ENCODE peak calls at places on chromosomes 11 and 22, in five cellular contexts. U, W, X, G and E are unnamed samples.

GRCh38 chr11:1554981-1555712 is 16.9 kb downstream of the DUSP8 start:
- DNase-seq in U (peak), W (no peak), X (no peak), G (no peak), E (no peak)

GRCh38 chr11:8766043-8766992 is 83.7 kb downstream of the RPL27A start:
- DNase-seq in U (peak), W (no peak), X (peak), G (no peak), E (peak)

GRCh38 chr11:14374922-14375630 is 16.1 kb upstream of the RRAS2 start:
- DNase-seq in U (peak), W (no peak), X (no peak), G (no peak), E (no peak)

GRCh38 chr22:49393526-49393925 is 434.1 kb downstream of the BRD1 start:
- DNase-seq in U (peak), W (no peak), X (no peak), G (no peak), E (no peak)

GRCh38 chr22:24400726-24401596 is 26.4 kb upstream of the ADORA2A start:
- DNase-seq in U (no peak), W (no peak), X (peak), G (peak), E (no peak)

GRCh38 chr22:31682751-31683150 is 20.7 kb upstream of the PISD start:
- DNase-seq in U (no peak), W (no peak), X (no peak), G (no peak), E (no peak)

GRCh38 chr11:123474994-123475393 is 44.9 kb downstream of the GRAMD1B start:
- DNase-seq in U (no peak), W (no peak), X (peak), G (no peak), E (no peak)

GRCh38 chr11:123822022-123822421 is 15.9 kb upstream of the OR6M1 start:
- DNase-seq in U (no peak), W (no peak), X (no peak), G (no peak), E (no peak)

GRCh38 chr11:106471273-106471672 is 393.8 kb downstream of the AASDHPPT start:
- DNase-seq in U (no peak), W (no peak), X (no peak), G (peak), E (no peak)

GRCh38 chr11:125431481-125431880 is 64.6 kb downstream of the FEZ1 start:
- DNase-seq in U (no peak), W (no peak), X (no peak), G (no peak), E (no peak)

GRCh38 chr22:21904250-21904789 is 36.9 kb upstream of the MAPK1 start:
- DNase-seq in U (no peak), W (no peak), X (no peak), G (no peak), E (no peak)

GRCh38 chr22:23696326-23696851 is 5.6 kb downstream of the RGL4 start:
- DNase-seq in U (no peak), W (no peak), X (no peak), G (no peak), E (no peak)

GRCh38 chr11:22792497-22792896 is 37.1 kb downstream of the SVIP start:
- DNase-seq in U (no peak), W (no peak), X (no peak), G (peak), E (no peak)

GRCh38 chr11:13297917-13298356 is 20.3 kb downstream of the BMAL1 start:
- DNase-seq in U (no peak), W (no peak), X (no peak), G (peak), E (no peak)

GRCh38 chr22:25081409-25081824 is 118.2 kb upstream of the CRYBB3 start:
- DNase-seq in U (no peak), W (no peak), X (peak), G (peak), E (no peak)

GRCh38 chr22:50627452-50627913 is 469 bp downstream of the ARSA start:
- DNase-seq in U (peak), W (no peak), X (peak), G (peak), E (no peak)

GRCh38 chr11:29333993-29334780 is 682.6 kb downstream of the KCNA4 start:
- DNase-seq in U (peak), W (no peak), X (peak), G (peak), E (peak)

GRCh38 chr11:134027671-134028070 is 41.2 kb upstream of the JAM3 start:
- DNase-seq in U (no peak), W (no peak), X (no peak), G (no peak), E (no peak)

GRCh38 chr11:70595452-70595851 is 197.1 kb downstream of the CTTN start:
- DNase-seq in U (no peak), W (no peak), X (no peak), G (no peak), E (no peak)

GRCh38 chr11:69934861-69935494 is 115.8 kb upstream of the FGF3 start:
- DNase-seq in U (peak), W (peak), X (peak), G (peak), E (no peak)

GRCh38 chr11:115297330-115297729 is 206.9 kb downstream of the CADM1 start:
- DNase-seq in U (no peak), W (no peak), X (peak), G (no peak), E (no peak)

GRCh38 chr11:101458161-101458560 is 125.6 kb downstream of the TRPC6 start:
- DNase-seq in U (no peak), W (no peak), X (no peak), G (no peak), E (no peak)

GRCh38 chr22:42174062-42174461 is 43.5 kb upstream of the CYP2D6 start:
- DNase-seq in U (no peak), W (no peak), X (no peak), G (peak), E (no peak)

GRCh38 chr11:118238947-118239346 is 13.2 kb downstream of the MPZL3 start:
- DNase-seq in U (no peak), W (no peak), X (no peak), G (no peak), E (no peak)

GRCh38 chr11:129767827-129768226 is 47.8 kb upstream of the TMEM45B start:
- DNase-seq in U (no peak), W (no peak), X (peak), G (no peak), E (no peak)
- H2BK12ac ChIP-seq in U (no peak), W (no peak), X (no peak), G (no peak), E (no peak)

DNA sequence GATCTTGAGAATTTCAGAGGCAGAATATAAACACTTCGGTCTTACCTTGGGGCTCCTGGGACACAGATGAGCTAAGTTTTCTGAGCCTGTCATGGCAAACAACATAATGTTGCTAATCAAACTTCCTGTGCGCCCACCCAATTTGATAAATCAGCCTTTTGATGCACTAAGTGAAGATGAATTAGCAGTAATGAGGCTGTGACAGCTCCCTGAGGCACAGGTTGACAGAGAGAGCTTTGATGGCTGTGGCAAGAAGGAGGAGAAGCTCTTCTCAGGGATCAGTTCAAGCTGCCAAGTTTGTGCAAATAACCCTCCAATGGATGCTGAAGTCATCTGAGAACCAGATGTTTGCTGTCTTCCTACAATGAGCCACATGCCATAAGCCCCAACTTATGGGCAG is 34.4 kb downstream of the DRD2 start:
- DNase-seq in U (no peak), W (no peak), X (no peak), G (no peak), E (no peak)
- H2AK5ac ChIP-seq in U (no peak), W (no peak), X (no peak), G (no peak), E (no peak)

DNA sequence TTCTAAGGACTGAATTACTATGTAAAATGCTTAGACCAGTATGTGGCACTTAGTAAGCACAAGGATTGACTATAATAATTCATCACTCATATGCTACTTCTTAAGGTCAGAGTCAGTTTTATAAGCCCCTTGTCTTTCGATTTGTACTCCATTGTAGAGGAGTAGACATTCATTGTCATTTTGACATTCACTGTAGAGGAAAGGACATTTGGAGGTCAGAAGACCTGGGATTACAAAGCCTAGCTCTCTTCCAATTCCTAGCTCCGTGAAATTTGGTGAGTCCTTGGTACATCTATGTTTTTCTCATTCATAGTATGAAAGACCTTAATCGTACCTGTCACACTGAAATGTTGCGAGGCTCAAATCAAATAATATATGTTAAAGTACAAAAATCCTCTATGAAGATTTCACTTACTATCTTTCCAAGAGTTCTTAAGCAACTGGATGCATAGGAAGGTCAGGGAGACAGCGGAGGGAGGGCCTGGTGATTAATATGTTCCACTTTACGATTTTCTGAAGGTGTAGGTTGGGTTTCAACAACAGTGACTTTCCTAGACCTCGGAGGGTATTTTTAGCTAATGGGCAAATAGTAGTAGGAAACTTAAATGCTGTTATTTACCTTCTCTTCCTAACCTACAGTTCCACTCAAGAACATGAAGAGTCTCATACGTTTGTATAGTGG is 1.4 kb upstream of the EMSY start:
- DNase-seq in U (no peak), W (no peak), X (no peak), G (peak), E (no peak)
- H4K8ac ChIP-seq in U (no peak), W (no peak), X (no peak), G (no peak), E (no peak)

DNA sequence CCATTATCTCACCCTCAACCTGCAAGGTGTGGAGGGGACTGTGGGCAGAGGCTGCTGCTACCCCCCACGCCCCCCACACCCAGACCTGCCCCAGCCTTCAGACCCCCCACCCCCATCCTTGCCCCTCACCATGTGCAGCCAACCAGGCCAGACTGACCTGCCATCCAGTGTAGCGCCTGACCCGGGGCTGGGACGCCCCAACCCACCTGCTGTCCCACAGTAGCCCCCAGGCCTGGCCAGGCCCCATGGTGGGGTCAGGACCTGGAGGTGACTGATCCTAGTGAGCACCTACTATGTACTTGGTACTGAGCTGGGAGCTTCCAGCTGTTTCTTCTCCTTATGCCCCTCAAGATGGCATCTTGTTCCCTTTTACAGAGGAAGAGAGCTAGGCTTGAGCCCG is 113.1 kb downstream of the CACNA1I start:
- DNase-seq in U (no peak), W (no peak), X (no peak), G (no peak), E (no peak)
- H2BK12ac ChIP-seq in U (no peak), W (no peak), X (no peak), G (no peak), E (peak)

GRCh38 chr11:45662096-45662664 is 3.2 kb downstream of the CHST1 start:
- DNase-seq in U (no peak), W (no peak), X (no peak), G (no peak), E (no peak)
- H2AK5ac ChIP-seq in U (no peak), W (no peak), X (no peak), G (no peak), E (peak)

GRCh38 chr11:9973921-9974320 is 310.0 kb downstream of the SWAP70 start:
- DNase-seq in U (no peak), W (no peak), X (no peak), G (no peak), E (no peak)
- H4K8ac ChIP-seq in U (no peak), W (no peak), X (no peak), G (no peak), E (no peak)

DNA sequence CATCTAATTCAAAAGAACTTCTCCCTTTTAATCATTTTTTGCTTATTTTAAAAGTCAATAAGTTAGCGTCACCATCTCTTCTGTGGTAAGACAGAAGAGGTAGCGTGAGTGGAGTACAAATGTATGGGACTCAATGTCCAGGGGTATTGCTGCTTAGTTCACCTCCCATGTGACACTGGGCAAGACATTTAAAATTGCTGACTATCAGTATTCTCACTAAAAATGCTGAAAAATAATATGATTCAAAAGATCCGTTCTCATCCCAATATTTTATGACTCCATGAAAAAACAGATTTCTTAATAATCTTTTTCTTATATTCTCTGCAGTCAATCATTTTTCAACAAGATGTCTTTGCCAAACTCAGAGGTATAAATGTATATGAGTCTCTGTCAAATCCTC is 68.1 kb upstream of the LRRC4C start:
- DNase-seq in U (no peak), W (no peak), X (no peak), G (no peak), E (no peak)
- H2BK12ac ChIP-seq in U (no peak), W (no peak), X (no peak), G (no peak), E (no peak)